ENCODE peak calls at places on chromosomes 13 and 19, in five cellular contexts. C, Y, A, N and M are unnamed samples. For H3K9me3, the result is how much of the 10 kb centered on the place peaks cover.

GRCh38 chr13:32041429-32041828 is 9.9 kb downstream of the FRY start:
- DNase-seq in C (no peak), Y (no peak), A (no peak), N (no peak), M (no peak)

GRCh38 chr13:36418022-36418805 is 14.1 kb upstream of the CCNA1 start:
- DNase-seq in C (peak), Y (peak), A (no peak), N (peak), M (no peak)

GRCh38 chr13:76596216-76596615 is 290.0 kb downstream of the KCTD12 start:
- DNase-seq in C (no peak), Y (peak), A (no peak), N (no peak), M (no peak)

GRCh38 chr19:9848060-9848459 is 12.9 kb downstream of the PIN1 start:
- DNase-seq in C (no peak), Y (no peak), A (no peak), N (no peak), M (peak)

GRCh38 chr19:11342429-11342828 is 3.0 kb upstream of the RAB3D start:
- DNase-seq in C (no peak), Y (no peak), A (no peak), N (no peak), M (no peak)

GRCh38 chr13:89514534-89515312 is 1832.8 kb upstream of the MIR17HG start:
- DNase-seq in C (peak), Y (peak), A (peak), N (no peak), M (no peak)

GRCh38 chr13:42393573-42394360 is 121.8 kb downstream of the AKAP11 start:
- DNase-seq in C (no peak), Y (no peak), A (no peak), N (no peak), M (no peak)

GRCh38 chr19:45488708-45489107 is 8.1 kb downstream of the RTN2 start:
- DNase-seq in C (no peak), Y (no peak), A (no peak), N (no peak), M (no peak)

GRCh38 chr19:6475321-6476108 is 6.1 kb downstream of the DENND1C start:
- DNase-seq in C (no peak), Y (no peak), A (peak), N (no peak), M (no peak)

GRCh38 chr13:113443991-113444390 is 9.3 kb downstream of the ADPRHL1 start:
- DNase-seq in C (no peak), Y (no peak), A (no peak), N (no peak), M (no peak)

GRCh38 chr13:44747179-44747578 is 171.0 kb upstream of the TSC22D1 start:
- DNase-seq in C (no peak), Y (no peak), A (no peak), N (no peak), M (no peak)

GRCh38 chr13:106568225-106569003 is 477 bp upstream of the ARGLU1 start:
- DNase-seq in C (no peak), Y (no peak), A (no peak), N (no peak), M (peak)

GRCh38 chr19:52190679-52191293 is 934 bp downstream of the PPP2R1A start:
- DNase-seq in C (peak), Y (peak), A (no peak), N (peak), M (peak)

GRCh38 chr13:37686501-37686900 is 87.9 kb upstream of the POSTN start:
- DNase-seq in C (no peak), Y (no peak), A (no peak), N (no peak), M (no peak)

GRCh38 chr13:46578590-46578975 is 25.6 kb downstream of the LRCH1 start:
- DNase-seq in C (no peak), Y (no peak), A (no peak), N (no peak), M (no peak)

GRCh38 chr19:44955500-44956439 is 590 bp downstream of the CLPTM1 start:
- DNase-seq in C (no peak), Y (peak), A (no peak), N (peak), M (no peak)

GRCh38 chr13:59906413-59907027 is 257.2 kb downstream of the DIAPH3 start:
- DNase-seq in C (no peak), Y (peak), A (peak), N (peak), M (peak)

GRCh38 chr19:17235618-17236413 is 9.8 kb downstream of the OCEL1 start:
- DNase-seq in C (peak), Y (peak), A (peak), N (peak), M (peak)

GRCh38 chr19:51107406-51108065 is 673 bp downstream of the CTU1 start:
- DNase-seq in C (no peak), Y (peak), A (peak), N (peak), M (peak)

GRCh38 chr13:77507931-77508776 is 27.4 kb upstream of the SCEL start:
- DNase-seq in C (peak), Y (peak), A (no peak), N (no peak), M (no peak)

GRCh38 chr13:44842158-44842557 is 147.1 kb downstream of the NUFIP1 start:
- DNase-seq in C (peak), Y (peak), A (no peak), N (no peak), M (no peak)

GRCh38 chr19:52343548-52343947 is 7.5 kb downstream of the ZNF610 start:
- DNase-seq in C (no peak), Y (peak), A (peak), N (peak), M (peak)

GRCh38 chr13:82766732-82767321 is 1115.4 kb downstream of the SLITRK1 start:
- DNase-seq in C (no peak), Y (no peak), A (no peak), N (no peak), M (no peak)

GRCh38 chr19:7715671-7716070 is 13.7 kb upstream of the FCER2 start:
- DNase-seq in C (no peak), Y (no peak), A (no peak), N (no peak), M (no peak)

GRCh38 chr13:20370815-20371421 is 138.8 kb upstream of the GJB6 start:
- DNase-seq in C (peak), Y (no peak), A (no peak), N (no peak), M (no peak)

GRCh38 chr19:15403151-15403531 is 15.6 kb downstream of the AKAP8L start:
- DNase-seq in C (no peak), Y (no peak), A (no peak), N (no peak), M (no peak)

GRCh38 chr13:65943024-65943423 is 1287.1 kb downstream of the PCDH9 start:
- DNase-seq in C (no peak), Y (peak), A (no peak), N (no peak), M (no peak)

GRCh38 chr13:31172001-31172400 is 10.3 kb upstream of the HSPH1 start:
- DNase-seq in C (peak), Y (peak), A (no peak), N (no peak), M (no peak)

GRCh38 chr13:47800593-47800992 is 200.5 kb downstream of the SUCLA2 start:
- DNase-seq in C (no peak), Y (no peak), A (no peak), N (no peak), M (no peak)

GRCh38 chr19:8806661-8807060 is 25.4 kb downstream of the ZNF558 start:
- DNase-seq in C (no peak), Y (no peak), A (no peak), N (no peak), M (no peak)

GRCh38 chr13:110681868-110682550 is 23.9 kb downstream of the CARS2 start:
- DNase-seq in C (no peak), Y (no peak), A (no peak), N (no peak), M (no peak)

GRCh38 chr19:35901854-35902661 is at the start of gene HCST:
- DNase-seq in C (no peak), Y (peak), A (no peak), N (peak), M (peak)

GRCh38 chr19:638901-639250 is 803 bp upstream of the FGF22 start:
- DNase-seq in C (no peak), Y (no peak), A (no peak), N (no peak), M (no peak)

GRCh38 chr19:1270168-1270853 is 1.2 kb downstream of the CIRBP start:
- DNase-seq in C (no peak), Y (no peak), A (no peak), N (peak), M (peak)

GRCh38 chr13:30676672-30677071 is 58.7 kb upstream of the ALOX5AP start:
- DNase-seq in C (no peak), Y (peak), A (peak), N (no peak), M (no peak)

GRCh38 chr19:17325881-17326594 is 8.6 kb downstream of the ANO8 start:
- DNase-seq in C (no peak), Y (peak), A (no peak), N (no peak), M (no peak)

DNA sequence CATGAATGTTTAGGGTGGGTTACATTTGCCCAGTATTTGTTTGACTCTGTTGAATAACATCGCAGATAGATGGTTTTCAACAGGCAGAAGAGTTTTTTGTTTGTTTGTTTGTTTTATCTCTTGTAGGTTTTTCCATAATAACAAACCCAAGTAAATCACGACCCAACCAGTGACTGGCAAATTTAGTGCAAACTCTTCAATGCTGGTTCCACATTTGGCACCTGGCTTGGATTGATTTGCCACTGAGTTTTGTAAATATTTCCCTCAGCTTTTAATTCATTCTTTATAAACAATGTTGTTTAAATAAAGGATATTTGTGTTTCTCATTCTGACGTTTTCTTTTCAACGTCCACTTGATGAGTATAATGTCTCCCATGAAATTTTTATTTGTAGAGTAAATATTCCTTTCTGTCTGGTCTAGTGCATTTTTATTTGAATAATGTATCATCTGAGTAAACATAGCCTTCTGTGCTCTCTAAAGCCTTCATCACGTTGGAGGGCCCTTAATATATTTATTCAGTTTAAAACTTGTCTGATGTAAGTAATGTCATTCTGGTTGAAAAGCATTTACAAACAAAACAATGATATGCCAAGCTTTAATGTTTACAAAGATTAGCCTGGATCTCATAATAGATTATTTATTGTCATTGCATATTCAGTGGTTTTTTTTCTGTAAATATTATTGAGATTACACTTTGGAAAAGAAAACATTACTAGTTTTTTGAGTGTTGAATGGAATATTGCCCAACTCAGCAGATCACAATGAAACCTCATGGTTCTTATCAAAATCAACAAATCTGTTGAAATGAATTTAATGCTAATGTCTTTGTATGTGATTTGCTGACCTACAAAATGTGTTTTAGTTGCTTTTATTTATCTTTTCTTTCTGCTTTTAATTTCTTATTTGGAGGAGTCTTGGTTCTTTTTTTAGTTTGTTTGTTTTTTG is 90.4 kb upstream of the PEG3 start:
- DNase-seq in C (no peak), Y (no peak), A (no peak), N (no peak), M (no peak)
- H3K9me3 ChIP-seq in C (under half), Y (under half), A (under half), N (under half), M (under half)

DNA sequence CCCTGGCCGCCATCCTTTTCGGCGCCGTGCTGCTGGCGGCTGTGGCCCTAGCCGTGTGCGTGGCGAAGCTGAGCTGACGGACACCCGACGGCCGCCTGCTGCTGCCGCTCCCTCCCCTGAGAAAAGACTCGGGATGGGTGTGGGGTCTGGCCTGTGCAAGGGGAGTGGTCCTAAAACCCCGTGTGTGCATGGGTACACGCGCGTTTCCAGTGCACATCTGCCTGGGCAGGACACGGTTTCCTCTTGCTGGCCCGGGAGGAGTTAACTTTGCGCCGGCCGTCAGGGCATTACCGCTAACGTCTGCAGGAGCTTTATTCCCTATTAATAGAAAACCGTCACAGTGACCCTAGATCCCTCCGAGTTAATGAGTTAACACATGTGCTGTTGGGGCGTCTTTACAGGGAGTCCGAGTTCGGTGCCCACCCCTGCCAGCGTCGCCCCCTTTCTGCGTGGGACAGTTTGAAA is 1.3 kb downstream of the RGS9BP start:
- DNase-seq in C (no peak), Y (no peak), A (no peak), N (no peak), M (no peak)
- H3K4me2 ChIP-seq in C (no peak), Y (no peak), A (peak), N (no peak), M (no peak)

DNA sequence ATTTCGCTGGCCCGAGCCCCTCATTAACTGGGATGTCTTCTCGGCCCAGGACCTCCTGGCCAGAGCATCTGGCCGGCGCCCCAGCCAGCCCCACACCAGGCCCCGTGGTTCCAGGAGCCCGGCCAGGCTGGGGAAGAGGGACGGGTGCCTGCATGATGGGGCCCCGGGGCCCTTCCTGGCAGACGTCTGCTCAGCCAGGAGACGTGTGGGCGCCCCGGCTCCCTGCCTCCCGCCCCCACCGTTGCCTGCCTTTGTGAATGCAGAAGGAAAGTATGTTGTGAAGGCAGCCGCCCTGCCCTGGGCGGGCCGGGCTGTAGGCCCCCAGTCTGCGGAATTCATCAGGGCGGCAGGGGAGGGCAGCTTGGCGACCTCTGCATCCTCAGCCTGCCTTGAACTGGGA is 4.4 kb upstream of the COMP start:
- DNase-seq in C (peak), Y (peak), A (peak), N (no peak), M (no peak)
- H3K4me3 ChIP-seq in C (no peak), Y (no peak), A (no peak), N (no peak), M (no peak)

GRCh38 chr13:19184176-19184575 is 2.6 kb upstream of the TUBA3C start:
- DNase-seq in C (no peak), Y (no peak), A (no peak), N (no peak), M (no peak)

GRCh38 chr13:19181621-19182485 is at the start of gene TUBA3C:
- DNase-seq in C (no peak), Y (no peak), A (no peak), N (no peak), M (no peak)

GRCh38 chr13:19181021-19181620 is 503 bp downstream of the TUBA3C start:
- DNase-seq in C (no peak), Y (no peak), A (no peak), N (no peak), M (no peak)

GRCh38 chr13:19183676-19184075 is 2.1 kb upstream of the TUBA3C start:
- DNase-seq in C (no peak), Y (no peak), A (no peak), N (no peak), M (no peak)

DNA sequence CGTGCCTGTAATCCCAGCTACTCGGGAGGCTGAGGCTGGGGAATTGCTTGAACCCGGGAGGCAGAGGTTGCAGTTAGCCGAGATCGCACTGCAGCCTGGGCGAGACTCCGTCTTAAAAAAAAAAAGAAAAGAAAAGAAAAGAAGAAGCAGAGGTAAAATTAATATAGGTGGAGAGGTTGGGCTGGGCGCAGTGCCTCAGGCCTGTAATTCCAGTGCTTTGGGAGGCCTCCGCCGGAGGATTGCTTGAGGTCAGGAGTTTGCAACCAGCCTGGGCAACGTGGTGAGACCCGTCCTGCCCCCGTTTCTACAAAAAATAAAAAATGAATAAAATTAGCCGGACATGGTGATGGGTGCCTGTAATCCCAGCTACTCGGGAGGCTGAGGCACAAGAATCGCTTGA is 912 bp upstream of the TUBA3C start:
- DNase-seq in C (no peak), Y (no peak), A (no peak), N (no peak), M (no peak)
- H3K9me3 ChIP-seq in C (under half), Y (under half), A (under half), N (under half), M (under half)

DNA sequence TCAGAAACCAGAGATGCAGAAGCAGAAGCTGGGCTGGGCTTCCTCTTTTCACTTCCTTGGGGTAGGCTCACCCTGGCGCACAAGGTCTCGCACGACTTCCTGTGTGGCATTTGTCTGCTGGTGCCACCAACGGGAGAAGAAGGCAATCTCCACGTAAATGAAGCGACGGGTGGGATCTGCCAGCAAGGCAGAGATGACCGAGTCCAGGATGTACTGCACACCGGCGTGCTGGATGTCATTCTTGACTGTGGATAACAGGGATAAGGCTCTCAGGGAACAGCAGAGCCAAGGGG is 1.3 kb downstream of the MAN2B1 start:
- DNase-seq in C (no peak), Y (no peak), A (no peak), N (peak), M (peak)
- H3K4me2 ChIP-seq in C (peak), Y (no peak), A (no peak), N (peak), M (peak)

GRCh38 chr13:99698010-99698815 is 196.9 kb downstream of the TM9SF2 start:
- DNase-seq in C (no peak), Y (no peak), A (no peak), N (peak), M (no peak)

GRCh38 chr13:99703908-99704307 is 202.6 kb downstream of the TM9SF2 start:
- DNase-seq in C (no peak), Y (no peak), A (no peak), N (no peak), M (no peak)

GRCh38 chr13:99702687-99703319 is 201.5 kb downstream of the TM9SF2 start:
- DNase-seq in C (no peak), Y (no peak), A (no peak), N (no peak), M (no peak)

GRCh38 chr13:99698816-99699099 is 197.5 kb downstream of the TM9SF2 start:
- DNase-seq in C (no peak), Y (no peak), A (no peak), N (no peak), M (no peak)

DNA sequence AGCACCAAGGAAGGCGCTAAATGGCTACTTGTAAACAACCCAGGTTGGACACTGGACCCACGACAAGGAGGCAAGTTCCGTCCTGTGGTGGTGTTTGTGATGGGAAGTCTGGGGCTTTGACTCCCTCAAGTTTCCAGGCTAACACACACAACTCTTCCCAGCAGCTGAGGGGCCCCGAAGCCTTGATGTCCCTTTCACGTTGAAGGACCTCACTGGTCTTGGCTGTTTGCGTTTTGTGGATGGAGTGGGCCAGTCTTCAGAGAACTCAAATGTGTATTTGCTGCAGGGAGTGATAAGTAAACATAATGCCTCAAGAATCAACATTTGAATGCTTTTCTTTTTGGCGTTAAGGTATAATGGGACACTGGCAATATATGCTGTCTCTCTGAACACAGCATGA is 199.2 kb downstream of the TM9SF2 start:
- DNase-seq in C (no peak), Y (no peak), A (no peak), N (no peak), M (no peak)
- H3K4me3 ChIP-seq in C (no peak), Y (no peak), A (no peak), N (no peak), M (no peak)